ENCODE peak calls at places on chromosomes 5 and 9, in four cellular contexts. W, J, H and O are unnamed samples. For H3K4me1 and H3K9me3, the result is how much of the 10 kb centered on the place peaks cover.

GRCh38 chr9:125744616-125745387 is 2.4 kb upstream of the PBX3 start:
- DNase-seq in J (no peak), W (no peak), H (no peak), O (no peak)

GRCh38 chr5:125227333-125228075 is 481.1 kb upstream of the ZNF608 start:
- DNase-seq in H (no peak), W (no peak), J (peak), O (no peak)

GRCh38 chr5:57299945-57300344 is 126.1 kb downstream of the GPBP1 start:
- DNase-seq in J (no peak), H (no peak), W (no peak), O (no peak)

GRCh38 chr9:132498811-132499210 is 83.6 kb upstream of the BARHL1 start:
- DNase-seq in H (no peak), J (no peak), W (no peak), O (no peak)

GRCh38 chr5:154860123-154860522 is 1.7 kb downstream of the CNOT8 start:
- DNase-seq in J (peak), H (no peak), W (peak), O (peak)

GRCh38 chr5:174664180-174664850 is 60.1 kb upstream of the MSX2 start:
- DNase-seq in H (no peak), W (no peak), J (no peak), O (no peak)

GRCh38 chr5:133882801-133883200 is 85.6 kb downstream of the C5orf15 start:
- DNase-seq in W (no peak), H (no peak), J (no peak), O (no peak)

GRCh38 chr5:153782589-153783238 is 256.0 kb downstream of the FAM114A2 start:
- DNase-seq in H (peak), W (no peak), J (no peak), O (no peak)

GRCh38 chr9:87343816-87344438 is 153.7 kb upstream of the DAPK1 start:
- DNase-seq in H (no peak), W (no peak), J (no peak), O (no peak)

GRCh38 chr5:121503111-121503840 is 348.4 kb upstream of the FTMT start:
- DNase-seq in J (peak), H (peak), W (peak), O (peak)

GRCh38 chr5:3564827-3565560 is 30.6 kb upstream of the IRX1 start:
- DNase-seq in W (peak), H (no peak), J (no peak), O (no peak)

GRCh38 chr9:34518896-34519295 is 3.9 kb downstream of the ENHO start:
- DNase-seq in W (no peak), J (no peak), H (no peak), O (no peak)

GRCh38 chr9:121802753-121803152 is 151.3 kb downstream of the DAB2IP start:
- DNase-seq in H (no peak), W (no peak), J (no peak), O (no peak)

GRCh38 chr9:100295240-100295639 is 57.5 kb downstream of the TEX10 start:
- DNase-seq in J (no peak), W (no peak), H (no peak), O (no peak)

GRCh38 chr9:79489241-79490000 is 82.3 kb upstream of the TLE4 start:
- DNase-seq in W (no peak), J (no peak), H (peak), O (no peak)

GRCh38 chr9:114249424-114250234 is 73.3 kb upstream of the ORM1 start:
- DNase-seq in J (no peak), W (no peak), H (no peak), O (no peak)

GRCh38 chr9:76637426-76637825 is 126.8 kb upstream of the PCA3 start:
- DNase-seq in H (no peak), J (no peak), W (no peak), O (no peak)

GRCh38 chr5:17400724-17401508 is 97.1 kb upstream of the TAF11L2 start:
- DNase-seq in W (no peak), H (no peak), J (no peak), O (no peak)

GRCh38 chr9:131178895-131179294 is 53.5 kb downstream of the NUP214 start:
- DNase-seq in W (no peak), H (no peak), J (no peak), O (no peak)

GRCh38 chr9:70021026-70021571 is 22.5 kb upstream of the MAMDC2 start:
- DNase-seq in J (no peak), H (no peak), W (no peak), O (no peak)

GRCh38 chr5:56050566-56051292 is 56.0 kb upstream of the IL6ST start:
- DNase-seq in W (no peak), H (no peak), J (no peak), O (no peak)

GRCh38 chr5:169435506-169436230 is 134.7 kb upstream of the SLIT3 start:
- DNase-seq in W (no peak), H (no peak), J (no peak), O (no peak)

GRCh38 chr9:91395553-91396470 is 27.8 kb downstream of the NFIL3 start:
- DNase-seq in H (no peak), J (no peak), W (no peak), O (no peak)

GRCh38 chr9:136697821-136698526 is 10.7 kb upstream of the AGPAT2 start:
- DNase-seq in H (no peak), W (peak), J (no peak), O (no peak)

GRCh38 chr5:158456756-158457155 is 597.8 kb upstream of the CLINT1 start:
- DNase-seq in J (peak), W (peak), H (no peak), O (no peak)

GRCh38 chr5:150213530-150213929 is 23.7 kb downstream of the SLC6A7 start:
- DNase-seq in J (no peak), W (no peak), H (no peak), O (no peak)

GRCh38 chr5:150208187-150209015 is 18.5 kb downstream of the SLC6A7 start:
- DNase-seq in J (no peak), H (no peak), W (no peak), O (no peak)

GRCh38 chr5:150211156-150212030 is 21.5 kb downstream of the SLC6A7 start:
- DNase-seq in J (no peak), H (no peak), W (no peak), O (no peak)

GRCh38 chr5:150209020-150209635 is 19.3 kb downstream of the SLC6A7 start:
- DNase-seq in J (no peak), W (peak), H (no peak), O (no peak)

DNA sequence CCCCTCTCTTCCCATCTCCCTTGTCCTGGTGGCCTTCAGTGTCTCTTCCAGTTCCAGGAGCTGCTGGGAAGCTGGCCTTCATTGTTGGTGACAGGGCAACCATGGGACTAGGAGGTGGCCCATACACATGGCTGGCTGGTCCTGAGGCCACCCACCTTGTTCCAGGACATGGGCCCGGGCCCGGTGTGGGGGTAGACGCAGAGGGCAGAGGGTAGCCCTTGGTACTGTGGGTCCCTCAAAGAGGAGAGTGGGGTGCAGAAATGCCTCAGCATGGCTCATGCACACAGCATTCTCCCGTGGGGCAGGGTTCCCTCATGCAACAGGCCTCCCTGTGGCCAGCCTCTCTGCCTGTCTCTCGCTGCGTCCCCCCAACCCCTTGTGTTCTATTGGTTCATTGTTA is 20.8 kb downstream of the SLC6A7 start:
- DNase-seq in J (no peak), W (no peak), H (no peak), O (no peak)
- H3K4me1 ChIP-seq in J (under half), W (under half), H (under half), O (under half)

GRCh38 chr9:19229725-19230355 is 653 bp upstream of the DENND4C start:
- DNase-seq in W (no peak), H (peak), J (peak), O (peak)
- H3K9me3 ChIP-seq in W (under half), H (under half), J (under half), O (under half)

GRCh38 chr5:135100011-135100410 is 66.0 kb upstream of the PITX1 start:
- DNase-seq in J (no peak), H (no peak), W (no peak), O (no peak)
- H3K4me1 ChIP-seq in J (under half), H (under half), W (under half), O (under half)

GRCh38 chr9:96758845-96759673 is 18.8 kb downstream of the ZNF510 start:
- DNase-seq in W (no peak), H (no peak), J (no peak), O (no peak)

GRCh38 chr9:96766199-96766598 is 11.7 kb downstream of the ZNF510 start:
- DNase-seq in W (no peak), J (no peak), H (no peak), O (no peak)

GRCh38 chr9:96762562-96762961 is 15.3 kb downstream of the ZNF510 start:
- DNase-seq in H (no peak), W (no peak), J (no peak), O (no peak)
- H3K9me3 ChIP-seq in H (half or more), W (half or more), J (under half), O (half or more)

DNA sequence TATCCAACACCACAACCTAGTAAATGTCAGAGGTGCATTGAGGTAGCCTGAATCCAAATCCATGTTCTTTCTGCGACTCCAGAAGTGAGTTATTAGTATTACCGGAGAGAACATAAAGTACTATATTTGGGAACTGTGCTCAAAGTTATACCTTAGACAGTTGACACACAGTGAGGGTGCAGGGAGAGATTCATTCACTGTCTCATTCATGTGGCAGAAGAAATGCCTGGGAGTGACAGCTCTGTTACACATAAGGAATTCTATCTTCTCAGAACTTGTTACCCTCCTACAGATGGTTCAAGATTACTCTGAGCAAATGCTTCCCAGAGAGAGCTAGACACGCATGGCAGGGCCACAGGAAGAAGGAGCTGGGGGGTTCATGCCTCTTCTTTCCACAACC is 103.0 kb downstream of the ATP10B start:
- DNase-seq in J (no peak), W (no peak), H (no peak), O (no peak)
- H3K4me1 ChIP-seq in J (under half), W (under half), H (under half), O (under half)